ENCODE peak calls at places on chromosomes 5 and 9, in nine cellular contexts. A, G, C, R, F, D, E, M and X are unnamed samples. For H3K4me1, H3K27me3 and H3K36me3, the result is how much of the 10 kb centered on the place peaks cover.

GRCh38 chr9:120628207-120628924 is 48.4 kb upstream of the CDK5RAP2 start:
- DNase-seq in A (no peak), G (no peak), C (no peak), R (no peak), F (no peak), D (no peak), E (no peak), M (no peak), X (no peak)

GRCh38 chr5:55331321-55331720 is 23.5 kb downstream of the MTREX start:
- DNase-seq in A (no peak), G (no peak), C (no peak), R (no peak), F (no peak), D (no peak), E (no peak), M (no peak), X (no peak)

GRCh38 chr9:130207241-130207992 is 35.2 kb downstream of the NCS1 start:
- DNase-seq in A (peak), G (no peak), C (no peak), R (no peak), F (no peak), D (no peak), E (no peak), M (no peak), X (no peak)

GRCh38 chr9:74645007-74645639 is 148.0 kb downstream of the RORB start:
- DNase-seq in A (no peak), G (peak), C (no peak), R (no peak), F (peak), D (no peak), E (no peak), M (no peak), X (no peak)

GRCh38 chr9:137451976-137452760 is 7.0 kb downstream of the NSMF start:
- DNase-seq in A (peak), G (no peak), C (no peak), R (peak), F (no peak), D (no peak), E (no peak), M (no peak), X (peak)

GRCh38 chr5:171421331-171422262 is 2.1 kb downstream of the FGF18 start:
- DNase-seq in A (peak), G (no peak), C (peak), R (peak), F (no peak), D (no peak), E (peak), M (peak), X (no peak)

GRCh38 chr5:141618030-141618803 is 583 bp downstream of the DIAPH1 start:
- DNase-seq in A (peak), G (peak), C (peak), R (peak), F (peak), D (peak), E (no peak), M (peak), X (peak)

GRCh38 chr5:177332896-177333260 is 18.6 kb downstream of the LMAN2 start:
- DNase-seq in A (no peak), G (no peak), C (no peak), R (no peak), F (no peak), D (no peak), E (no peak), M (no peak), X (no peak)

DNA sequence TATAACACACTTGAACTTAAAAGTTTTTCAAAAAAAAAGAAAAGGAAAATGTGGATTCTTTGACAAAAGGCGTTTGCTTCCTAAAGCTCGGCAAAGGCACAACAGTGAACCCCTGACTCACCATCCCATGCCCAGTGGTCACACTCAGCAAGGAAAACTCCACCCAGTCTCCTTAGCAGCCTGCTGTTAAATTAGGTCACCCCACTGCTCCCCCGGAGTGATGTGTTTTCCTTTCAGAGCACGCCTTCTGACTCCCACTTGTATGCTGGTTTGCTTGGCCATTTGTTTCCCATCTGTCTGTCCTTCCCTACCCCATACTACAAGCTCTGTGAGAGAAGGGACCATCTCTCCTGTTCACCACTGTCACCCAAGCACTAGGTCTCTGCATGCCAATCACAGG is 23.8 kb downstream of the RETREG1 start:
- DNase-seq in A (no peak), G (peak), C (no peak), R (no peak), F (no peak), D (no peak), E (no peak), M (no peak), X (no peak)
- H3K4me1 ChIP-seq in A (under half), G (under half), C (under half), R (under half), F (under half), D (under half), E (under half), M (under half), X (under half)

DNA sequence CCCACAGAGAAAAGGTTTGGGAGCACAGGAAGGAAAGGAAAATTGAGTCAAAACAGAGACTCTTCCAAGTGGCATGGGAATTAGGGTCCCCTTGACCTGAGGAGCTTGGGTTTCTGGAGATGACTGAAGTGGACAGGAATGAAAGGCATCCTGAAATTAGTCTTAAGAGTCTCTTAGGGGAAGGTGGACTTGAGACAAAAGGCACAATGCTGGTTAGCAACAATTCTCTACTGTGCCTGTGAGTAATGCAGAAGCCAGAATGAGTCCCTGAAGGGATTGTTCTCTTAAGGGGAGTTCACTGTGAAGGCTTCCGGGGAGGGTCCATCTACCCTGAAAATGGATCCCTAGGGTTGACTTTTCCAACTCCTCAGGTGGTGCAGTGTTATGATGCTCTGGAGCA is 58.4 kb upstream of the FOXE1 start:
- DNase-seq in A (no peak), G (no peak), C (no peak), R (no peak), F (no peak), D (no peak), E (no peak), M (no peak), X (no peak)
- H3K27me3 ChIP-seq in A (under half), G (under half), C (under half), R (under half), F (under half), D (under half), E (under half), M (under half), X (under half)

GRCh38 chr5:37396352-37396751 is 17.2 kb downstream of the WDR70 start:
- DNase-seq in A (no peak), G (no peak), C (no peak), R (no peak), F (no peak), D (no peak), E (no peak), M (no peak), X (no peak)

DNA sequence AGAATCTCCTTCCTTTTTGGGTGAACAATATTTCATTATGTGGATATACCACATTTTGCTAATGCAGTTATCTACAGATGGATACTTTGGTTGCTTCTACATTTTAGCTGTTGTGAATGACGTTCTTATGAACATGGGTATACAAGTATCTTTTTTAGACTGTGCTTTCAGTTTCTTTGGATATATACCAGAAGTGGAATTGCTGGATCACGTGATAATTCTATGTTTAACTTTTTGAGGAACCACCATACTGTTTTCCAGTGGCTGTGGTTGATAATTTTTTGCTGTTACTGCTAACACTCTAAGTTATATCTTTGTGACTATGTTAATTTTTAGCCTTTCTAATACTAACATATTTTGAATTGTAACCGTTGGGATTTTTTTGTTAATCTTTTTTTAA is 12.5 kb downstream of the WDR70 start:
- DNase-seq in A (no peak), G (no peak), C (no peak), R (no peak), F (no peak), D (no peak), E (no peak), M (no peak), X (no peak)
- H3K36me3 ChIP-seq in A (under half), G (under half), C (under half), R (under half), F (under half), D (under half), E (under half), M (half or more), X (under half)

DNA sequence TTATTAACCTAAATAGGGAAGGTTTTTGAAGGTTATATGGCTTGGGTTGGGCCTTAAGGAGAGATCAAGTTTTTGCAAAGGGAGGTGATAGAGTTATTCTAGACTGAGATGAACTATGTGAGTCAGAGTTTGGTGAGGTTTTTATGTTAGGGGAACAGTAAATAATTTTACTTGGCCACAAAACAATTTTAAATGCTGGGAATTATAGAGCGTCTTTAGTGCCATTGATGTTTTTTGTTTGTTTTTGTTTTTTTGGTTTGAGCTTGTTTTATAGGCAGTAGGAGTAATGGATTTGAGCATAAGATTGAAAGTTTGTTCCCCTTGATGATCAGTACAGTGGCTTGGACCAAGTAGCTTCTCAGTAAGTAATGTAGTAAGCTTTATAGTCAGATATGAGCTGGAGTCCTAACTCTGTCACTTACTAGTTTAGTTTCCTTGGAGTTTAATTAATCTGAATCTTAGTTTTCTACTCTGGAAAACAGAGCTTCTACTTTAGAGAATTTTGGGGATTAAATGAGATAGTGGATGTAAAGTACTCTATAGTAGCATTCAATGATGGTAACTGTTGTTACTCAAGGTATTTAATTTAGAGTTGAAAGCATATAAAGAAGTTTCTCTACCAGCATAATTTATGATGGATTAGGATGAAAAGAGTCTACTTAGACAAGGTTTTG is 2.9 kb downstream of the NAA35 start:
- DNase-seq in A (no peak), G (no peak), C (no peak), R (no peak), F (no peak), D (no peak), E (no peak), M (no peak), X (no peak)
- H3K4me1 ChIP-seq in A (under half), G (under half), C (under half), R (under half), F (under half), D (under half), E (under half), M (half or more), X (under half)

DNA sequence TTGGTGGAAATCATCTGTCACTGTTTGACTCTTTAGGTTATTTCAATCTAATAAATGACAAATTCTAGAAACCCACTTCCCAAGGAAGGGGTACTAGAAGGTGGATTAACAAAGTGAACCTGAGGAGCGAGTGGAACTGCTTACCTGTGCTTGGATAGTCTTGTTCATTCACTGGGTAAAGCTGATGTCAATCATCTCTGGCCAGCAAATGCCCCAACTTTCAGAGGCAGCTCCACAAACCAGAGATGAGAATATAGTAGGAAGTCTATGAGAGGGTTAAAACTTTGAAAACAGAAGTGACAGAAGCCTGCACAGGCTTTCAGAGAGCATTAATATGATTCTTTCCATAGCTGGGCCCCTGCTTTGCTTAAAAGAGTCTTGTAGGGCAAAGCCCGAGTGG is 7.3 kb upstream of the FOXE1 start:
- DNase-seq in A (no peak), G (no peak), C (no peak), R (no peak), F (no peak), D (no peak), E (no peak), M (no peak), X (no peak)
- H3K27me3 ChIP-seq in A (half or more), G (half or more), C (under half), R (half or more), F (half or more), D (under half), E (under half), M (half or more), X (half or more)

DNA sequence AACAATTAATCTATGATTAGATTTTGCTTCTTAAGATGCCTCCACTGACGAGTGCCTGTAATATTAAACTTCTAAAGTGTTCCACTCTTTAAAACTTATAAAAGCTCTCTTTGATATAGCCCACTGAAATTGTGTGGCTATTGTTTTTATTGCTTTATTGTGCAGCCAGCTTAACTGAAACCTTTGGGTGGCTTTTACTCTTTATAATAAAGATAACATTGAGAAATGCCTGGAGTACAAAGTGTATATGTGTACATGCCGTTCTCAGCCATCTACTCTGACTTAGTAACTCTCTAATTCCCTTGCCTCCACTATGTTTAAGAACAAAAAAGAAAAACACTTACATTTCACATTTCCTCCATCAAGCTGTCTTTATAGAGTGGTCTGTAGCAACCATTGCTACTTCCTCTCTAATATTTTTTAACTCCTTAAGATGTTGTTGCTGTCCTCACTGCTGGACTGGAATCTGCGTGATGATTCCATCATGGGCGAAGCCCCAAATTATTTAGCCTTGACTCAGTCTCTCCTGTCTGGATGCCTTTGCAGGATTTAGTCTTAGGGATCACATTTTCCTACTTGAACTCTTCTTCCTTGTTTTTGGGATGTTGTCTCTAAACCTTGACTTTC is 9.1 kb downstream of the PIK3R1 start:
- DNase-seq in A (no peak), G (peak), C (no peak), R (no peak), F (no peak), D (no peak), E (no peak), M (no peak), X (no peak)
- H3K36me3 ChIP-seq in A (under half), G (under half), C (under half), R (under half), F (under half), D (under half), E (under half), M (under half), X (under half)

GRCh38 chr9:2019723-2020122 is 4.6 kb downstream of the SMARCA2 start:
- DNase-seq in A (no peak), G (no peak), C (no peak), R (no peak), F (no peak), D (no peak), E (no peak), M (no peak), X (no peak)

GRCh38 chr9:2023042-2023441 is 7.9 kb downstream of the SMARCA2 start:
- DNase-seq in A (no peak), G (no peak), C (no peak), R (no peak), F (no peak), D (no peak), E (no peak), M (no peak), X (no peak)

GRCh38 chr9:2022560-2022959 is 7.4 kb downstream of the SMARCA2 start:
- DNase-seq in A (no peak), G (no peak), C (no peak), R (no peak), F (no peak), D (no peak), E (no peak), M (no peak), X (no peak)

GRCh38 chr9:2023532-2023931 is 8.4 kb downstream of the SMARCA2 start:
- DNase-seq in A (no peak), G (no peak), C (no peak), R (no peak), F (no peak), D (no peak), E (no peak), M (no peak), X (no peak)

DNA sequence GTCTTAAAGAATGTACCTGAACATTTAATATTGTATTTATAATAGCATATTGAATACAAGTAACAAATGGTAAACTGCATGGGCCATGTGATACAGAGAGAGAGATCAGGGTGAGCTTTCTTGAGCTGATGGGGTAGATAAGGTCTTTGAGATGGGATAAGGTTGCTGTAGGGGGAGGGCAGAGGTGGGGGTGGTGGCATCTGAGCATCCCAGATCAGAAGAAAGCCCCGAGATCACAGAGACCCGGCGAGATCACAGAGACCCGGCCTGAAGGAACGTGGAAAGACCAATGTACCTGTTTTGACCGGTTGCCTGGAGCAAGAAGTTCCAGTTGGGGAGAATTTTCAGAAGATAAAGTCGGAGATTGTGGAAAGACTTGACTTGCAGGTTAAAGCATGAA is 6.6 kb downstream of the SMARCA2 start:
- DNase-seq in A (no peak), G (no peak), C (no peak), R (no peak), F (no peak), D (no peak), E (no peak), M (no peak), X (no peak)
- H3K4me1 ChIP-seq in A (under half), G (under half), C (half or more), R (half or more), F (under half), D (under half), E (half or more), M (half or more), X (under half)

GRCh38 chr9:92804727-92805126 is 40.1 kb upstream of the BICD2 start:
- DNase-seq in A (no peak), G (no peak), C (no peak), R (no peak), F (no peak), D (no peak), E (no peak), M (no peak), X (no peak)

GRCh38 chr9:92807757-92808725 is 43.4 kb upstream of the BICD2 start:
- DNase-seq in A (no peak), G (peak), C (no peak), R (no peak), F (no peak), D (no peak), E (no peak), M (no peak), X (peak)

GRCh38 chr9:92808726-92809451 is 44.3 kb upstream of the BICD2 start:
- DNase-seq in A (peak), G (peak), C (peak), R (peak), F (peak), D (peak), E (no peak), M (peak), X (peak)

GRCh38 chr9:92807031-92807756 is 42.6 kb upstream of the BICD2 start:
- DNase-seq in A (no peak), G (no peak), C (no peak), R (no peak), F (no peak), D (no peak), E (no peak), M (no peak), X (no peak)
- H3K27me3 ChIP-seq in A (half or more), G (half or more), C (under half), R (half or more), F (half or more), D (under half), E (under half), M (half or more), X (half or more)

GRCh38 chr5:10420468-10420867 is 21.2 kb upstream of the ROPN1L start:
- DNase-seq in A (no peak), G (no peak), C (no peak), R (no peak), F (no peak), D (no peak), E (no peak), M (no peak), X (no peak)
- H3K36me3 ChIP-seq in A (half or more), G (half or more), C (under half), R (under half), F (under half), D (under half), E (half or more), M (half or more), X (under half)

DNA sequence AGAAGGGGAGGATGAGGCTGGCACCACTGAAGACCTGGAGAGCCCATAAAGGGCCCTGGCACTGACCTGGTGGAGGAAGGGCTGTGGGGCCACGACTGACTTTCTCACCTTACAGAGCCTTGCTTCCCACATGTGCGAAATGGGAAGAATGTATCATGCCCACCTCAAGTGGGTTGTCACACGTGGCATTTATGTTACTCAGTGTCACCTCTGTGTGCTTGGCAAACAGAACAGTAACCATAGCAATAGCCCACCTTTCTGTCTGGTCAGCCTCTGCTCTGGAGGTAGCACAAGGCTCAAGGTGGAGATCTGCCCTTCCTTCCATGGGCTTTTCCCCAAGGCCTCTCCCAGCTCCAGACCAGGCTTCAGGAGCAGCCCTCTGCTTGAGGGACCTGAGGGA is 16.7 kb downstream of the TCF7 start:
- DNase-seq in A (no peak), G (no peak), C (no peak), R (no peak), F (no peak), D (no peak), E (no peak), M (no peak), X (no peak)
- H3K4me1 ChIP-seq in A (under half), G (under half), C (under half), R (under half), F (under half), D (under half), E (under half), M (half or more), X (under half)